ENCODE peak calls at places on chromosomes 11 and 22, in five cellular contexts. C is fibroblast of the aortic adventitia, F is glutamatergic neuron, T is psoas muscle, S is IMR-90. Q is an unnamed sample.

GRCh38 chr22:24423519-24424000 is 3.8 kb upstream of the ADORA2A start:
- DNase-seq in T (peak), F (peak), S (no peak), C (peak), Q (peak)

GRCh38 chr11:134856371-134856971 is 444.4 kb upstream of the B3GAT1 start:
- DNase-seq in T (no peak), F (no peak), C (no peak), S (no peak), Q (no peak)

GRCh38 chr22:23826510-23827350 is 12.1 kb downstream of the DERL3 start:
- DNase-seq in C (no peak), S (peak), T (no peak), F (no peak), Q (no peak)

GRCh38 chr22:21962655-21962949 is 10.0 kb upstream of the PPM1F start:
- DNase-seq in C (no peak), T (no peak), F (no peak), S (no peak), Q (no peak)

GRCh38 chr11:131300304-131300703 is 70.1 kb upstream of the NTM start:
- DNase-seq in C (no peak), F (no peak), T (no peak), S (no peak), Q (no peak)

GRCh38 chr22:37263966-37264887 is 18.1 kb upstream of the CYTH4 start:
- DNase-seq in T (no peak), F (no peak), S (no peak), C (no peak), Q (no peak)

GRCh38 chr11:38814670-38815069 is 2216.6 kb upstream of the RAG2 start:
- DNase-seq in C (no peak), F (no peak), T (no peak), S (peak), Q (no peak)

GRCh38 chr11:86068138-86068861 is 584 bp downstream of the PICALM start:
- DNase-seq in T (peak), F (peak), S (no peak), C (peak), Q (peak)

GRCh38 chr11:1237128-1237580 is 14.3 kb downstream of the MUC5B start:
- DNase-seq in C (no peak), F (peak), T (no peak), S (no peak), Q (no peak)

GRCh38 chr11:109939176-109939810 is 153.9 kb upstream of the ZC3H12C start:
- DNase-seq in F (no peak), S (peak), T (no peak), C (peak), Q (peak)

GRCh38 chr11:103609117-103610066 is 427.0 kb upstream of the DDI1 start:
- DNase-seq in S (peak), C (peak), F (no peak), T (no peak), Q (peak)

GRCh38 chr22:23085785-23086184 is 15.5 kb downstream of the GNAZ start:
- DNase-seq in F (no peak), C (no peak), S (no peak), T (no peak), Q (no peak)

GRCh38 chr11:65026810-65027209 is 429 bp upstream of the SNX15 start:
- DNase-seq in T (no peak), F (no peak), C (no peak), S (peak), Q (no peak)

GRCh38 chr22:19767427-19768380 is 7.1 kb downstream of the TBX1 start:
- DNase-seq in T (peak), C (no peak), S (no peak), F (peak), Q (no peak)

GRCh38 chr11:22244986-22245592 is 52.2 kb downstream of the ANO5 start:
- DNase-seq in C (peak), S (peak), T (peak), F (peak), Q (peak)

GRCh38 chr22:49553076-49553475 is 274.6 kb downstream of the BRD1 start:
- DNase-seq in C (no peak), S (no peak), F (no peak), T (no peak), Q (no peak)

GRCh38 chr22:48306785-48307570 is 1520.7 kb downstream of the BRD1 start:
- DNase-seq in C (no peak), S (no peak), T (no peak), F (no peak), Q (no peak)

GRCh38 chr11:78040691-78041379 is 17.8 kb upstream of the KCTD14 start:
- DNase-seq in S (no peak), C (no peak), F (no peak), T (no peak), Q (no peak)

GRCh38 chr11:105149477-105149876 is 9.9 kb upstream of the CARD18 start:
- DNase-seq in F (no peak), S (no peak), T (no peak), C (no peak), Q (no peak)

GRCh38 chr11:95014184-95014821 is 10.8 kb upstream of the KDM4E start:
- DNase-seq in T (no peak), S (no peak), F (no peak), C (no peak), Q (no peak)

GRCh38 chr22:41668971-41669911 is 19.4 kb downstream of the SNU13 start:
- DNase-seq in C (peak), F (no peak), S (peak), T (no peak), Q (no peak)

GRCh38 chr11:129192150-129192549 is at the start of gene ARHGAP32:
- DNase-seq in C (no peak), T (no peak), S (no peak), F (no peak), Q (no peak)

GRCh38 chr11:48034926-48035876 is 54.8 kb downstream of the PTPRJ start:
- DNase-seq in T (peak), C (peak), F (no peak), S (no peak), Q (no peak)

GRCh38 chr11:17683378-17684161 is 35.8 kb upstream of the MYOD1 start:
- DNase-seq in C (peak), T (peak), F (no peak), S (peak), Q (no peak)

GRCh38 chr22:45818130-45819085 is 146.8 kb downstream of the ATXN10 start:
- DNase-seq in T (no peak), C (no peak), F (no peak), S (no peak), Q (no peak)

GRCh38 chr11:60164550-60165075 is 18.3 kb downstream of the MS4A6A start:
- DNase-seq in C (no peak), T (no peak), S (no peak), F (no peak), Q (no peak)

GRCh38 chr11:68651208-68651984 is 32.9 kb upstream of the GAL start:
- DNase-seq in C (no peak), T (no peak), S (peak), F (no peak), Q (no peak)

GRCh38 chr11:114275295-114275694 is 20.9 kb upstream of the NNMT start:
- DNase-seq in T (peak), S (no peak), C (no peak), F (no peak), Q (no peak)

GRCh38 chr11:114279778-114280532 is 16.2 kb upstream of the NNMT start:
- DNase-seq in F (no peak), S (peak), T (no peak), C (peak), Q (no peak)

GRCh38 chr11:114276077-114276476 is 20.1 kb upstream of the NNMT start:
- DNase-seq in T (no peak), C (no peak), S (no peak), F (no peak), Q (no peak)

GRCh38 chr11:114278342-114279065 is 17.7 kb upstream of the NNMT start:
- DNase-seq in F (no peak), C (no peak), T (no peak), S (no peak), Q (no peak)

GRCh38 chr11:114277637-114278341 is 18.4 kb upstream of the NNMT start:
- DNase-seq in C (no peak), S (no peak), T (no peak), F (no peak), Q (no peak)
- TF ChIP-seq CTCF in C (no peak), S (no peak), T (no peak), F (no peak), Q (no peak)

DNA sequence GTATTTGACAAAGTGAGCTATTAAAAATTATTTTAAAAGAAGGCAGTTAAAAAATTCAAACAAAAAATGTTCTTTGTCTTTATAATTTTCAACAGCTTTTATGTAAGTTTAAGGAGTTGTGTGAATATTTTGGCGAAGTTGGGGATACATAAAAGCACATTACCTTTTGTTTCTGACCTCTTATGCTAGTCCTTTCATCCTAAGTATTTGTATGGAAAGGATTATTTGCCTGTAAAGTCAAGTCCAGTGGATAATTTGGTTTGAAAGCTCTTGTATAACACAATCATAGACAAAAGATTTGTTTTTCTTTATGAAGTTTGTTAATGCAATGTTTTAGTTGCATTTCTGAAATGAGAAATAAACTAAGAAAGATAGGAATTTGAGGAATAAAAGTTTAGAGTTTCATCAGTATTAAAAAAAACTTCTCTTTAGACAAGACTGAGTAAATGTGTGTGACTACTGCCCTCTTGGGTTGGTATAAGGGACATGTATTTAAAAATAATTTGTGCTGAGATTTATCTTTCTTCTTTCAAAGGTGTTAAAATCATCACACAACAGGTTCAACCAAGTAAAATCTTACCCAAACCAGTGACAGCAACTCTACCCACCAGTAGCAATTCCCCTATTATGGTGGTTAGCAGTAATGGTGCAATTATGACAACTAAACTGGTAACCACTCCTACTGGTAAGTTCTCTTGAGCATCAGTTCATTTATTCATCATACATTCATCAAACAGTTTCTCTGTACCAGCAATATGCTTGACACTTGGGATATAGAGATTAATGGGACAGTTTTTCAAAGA is 68.2 kb downstream of the EMSY start:
- DNase-seq in C (peak), F (no peak), T (no peak), S (peak), Q (no peak)
- TF ChIP-seq CTCF in C (peak), F (peak), T (peak), S (peak), Q (peak)

DNA sequence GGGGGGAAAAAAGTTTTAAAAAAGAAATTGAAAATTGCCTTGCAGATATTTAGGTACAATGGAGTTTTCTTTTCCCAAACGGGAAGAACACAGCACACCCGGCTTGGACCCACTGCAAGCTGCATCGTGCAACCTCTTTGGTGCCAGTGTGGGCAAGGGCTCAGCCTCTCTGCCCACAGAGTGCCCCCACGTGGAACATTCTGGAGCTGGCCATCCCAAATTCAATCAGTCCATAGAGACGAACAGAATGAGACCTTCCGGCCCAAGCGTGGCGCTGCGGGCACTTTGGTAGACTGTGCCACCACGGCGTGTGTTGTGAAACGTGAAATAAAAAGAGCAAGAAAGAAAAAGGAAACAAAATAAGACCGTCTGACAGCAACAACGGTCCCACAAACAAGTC is 964.9 kb downstream of the NTM start:
- DNase-seq in T (no peak), C (no peak), S (no peak), F (no peak), Q (no peak)
- TF ChIP-seq CTCF in T (no peak), C (no peak), S (no peak), F (no peak), Q (no peak)

GRCh38 chr11:74840486-74840885 is 91.8 kb downstream of the RNF169 start:
- DNase-seq in C (no peak), F (no peak), T (no peak), S (no peak), Q (no peak)

GRCh38 chr11:74844865-74845264 is 96.2 kb downstream of the RNF169 start:
- DNase-seq in S (no peak), F (no peak), T (no peak), C (no peak), Q (no peak)

GRCh38 chr11:74839971-74840370 is 91.3 kb downstream of the RNF169 start:
- DNase-seq in C (no peak), S (no peak), F (no peak), T (no peak), Q (no peak)

GRCh38 chr11:74844072-74844471 is 95.4 kb downstream of the RNF169 start:
- DNase-seq in T (no peak), C (no peak), S (no peak), F (no peak), Q (no peak)

DNA sequence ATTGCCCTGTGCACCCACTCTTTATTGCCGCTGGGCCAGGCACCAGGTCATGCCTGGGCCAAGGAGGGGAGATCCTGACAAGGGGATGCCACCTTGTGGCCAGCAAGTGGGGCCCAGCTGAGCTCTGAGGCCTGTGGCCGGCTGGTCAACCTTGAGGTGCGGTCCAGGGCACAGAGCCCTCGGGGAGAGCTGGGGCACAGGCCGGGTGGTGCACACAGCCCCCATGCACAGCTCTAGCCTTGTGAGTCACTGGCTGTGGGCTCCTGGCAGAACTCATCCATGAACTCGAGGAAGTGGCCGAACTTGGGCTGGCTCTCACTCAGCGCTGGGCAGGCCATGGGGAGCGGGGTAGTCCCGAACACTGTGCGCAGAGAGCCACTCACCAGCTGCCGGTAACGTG is 94.3 kb downstream of the RNF169 start:
- DNase-seq in C (no peak), S (no peak), F (no peak), T (no peak), Q (no peak)
- TF ChIP-seq CTCF in C (no peak), S (no peak), F (no peak), T (no peak), Q (no peak)

DNA sequence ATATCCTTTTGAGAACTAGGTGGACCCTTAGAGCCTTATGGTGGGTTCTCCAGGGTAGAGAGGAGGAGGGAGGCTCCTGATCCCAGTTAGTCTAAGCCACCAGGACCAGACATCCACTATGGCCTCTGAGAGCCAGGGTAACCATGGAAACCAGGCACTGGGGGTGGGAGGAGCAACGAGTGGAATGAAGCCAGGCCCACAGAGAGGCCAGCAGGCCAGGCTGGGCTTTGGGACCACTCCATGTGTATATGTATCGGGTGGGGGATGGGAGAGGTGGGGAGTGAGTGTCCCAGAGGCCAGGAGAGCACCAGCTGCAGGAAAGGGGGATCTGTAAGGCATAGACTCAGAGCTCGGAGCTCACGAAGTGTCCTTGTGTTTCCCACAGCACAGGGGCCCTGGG is 15.6 kb upstream of the TSPAN18 start:
- DNase-seq in T (no peak), S (no peak), F (peak), C (no peak), Q (peak)
- TF ChIP-seq CTCF in T (no peak), S (no peak), F (no peak), C (no peak), Q (no peak)

GRCh38 chr22:17213976-17214375 is 5.3 kb downstream of the ADA2 start:
- DNase-seq in F (peak), T (peak), S (peak), C (peak), Q (peak)
- TF ChIP-seq CTCF in F (peak), T (peak), S (no peak), C (peak), Q (peak)

GRCh38 chr22:31106651-31107205 is 640 bp downstream of the SELENOM start:
- DNase-seq in S (peak), T (no peak), C (peak), F (no peak), Q (peak)

GRCh38 chr22:31105282-31105929 is 2.0 kb downstream of the SELENOM start:
- DNase-seq in S (no peak), F (no peak), C (no peak), T (no peak), Q (no peak)

GRCh38 chr22:31104869-31105268 is 2.5 kb downstream of the SELENOM start:
- DNase-seq in T (no peak), S (no peak), C (no peak), F (peak), Q (peak)

GRCh38 chr22:31107206-31108118 is at the start of gene SELENOM:
- DNase-seq in T (peak), C (peak), F (peak), S (peak), Q (peak)

GRCh38 chr22:31106001-31106571 is 1.3 kb downstream of the SELENOM start:
- DNase-seq in F (no peak), C (no peak), S (no peak), T (no peak), Q (peak)
- TF ChIP-seq CTCF in F (no peak), C (peak), S (peak), T (no peak), Q (no peak)